ENCODE peak calls at places on chromosome 15, in seven cellular contexts. W, P, E, F, A, U and X are unnamed samples.

GRCh38 chr15:29859981-29860745 is 37.9 kb upstream of the TJP1 start:
- DNase-seq in W (no peak), P (no peak), E (no peak), F (no peak), A (peak), U (no peak), X (no peak)

GRCh38 chr15:58438111-58438510 is 6.3 kb downstream of the LIPC start:
- DNase-seq in W (no peak), P (no peak), E (no peak), F (no peak), A (no peak), U (no peak), X (no peak)

GRCh38 chr15:29115093-29115991 is 154.3 kb downstream of the NSMCE3 start:
- DNase-seq in W (no peak), P (no peak), E (no peak), F (no peak), A (peak), U (no peak), X (peak)

GRCh38 chr15:60763668-60764067 is 284.7 kb upstream of the ICE2 start:
- DNase-seq in W (no peak), P (no peak), E (no peak), F (no peak), A (no peak), U (no peak), X (no peak)

GRCh38 chr15:71465109-71465508 is 345.2 kb upstream of the NR2E3 start:
- DNase-seq in W (no peak), P (no peak), E (no peak), F (no peak), A (no peak), U (no peak), X (no peak)

GRCh38 chr15:70669006-70669602 is 94.3 kb downstream of the UACA start:
- DNase-seq in W (no peak), P (no peak), E (peak), F (no peak), A (no peak), U (no peak), X (no peak)

GRCh38 chr15:27820722-27821121 is 278.4 kb downstream of the OCA2 start:
- DNase-seq in W (no peak), P (no peak), E (no peak), F (no peak), A (no peak), U (no peak), X (no peak)

GRCh38 chr15:29364429-29365078 is 94.9 kb upstream of the NSMCE3 start:
- DNase-seq in W (no peak), P (no peak), E (no peak), F (no peak), A (peak), U (no peak), X (no peak)

GRCh38 chr15:74046275-74046674 is 36.1 kb downstream of the GOLGA6A start:
- DNase-seq in W (no peak), P (no peak), E (no peak), F (no peak), A (no peak), U (no peak), X (no peak)

GRCh38 chr15:75089781-75090734 is 66.7 kb downstream of the PPCDC start:
- DNase-seq in W (no peak), P (peak), E (no peak), F (no peak), A (peak), U (no peak), X (no peak)

GRCh38 chr15:94670436-94671034 is 439.2 kb downstream of the MCTP2 start:
- DNase-seq in W (no peak), P (no peak), E (peak), F (peak), A (peak), U (no peak), X (no peak)

DNA sequence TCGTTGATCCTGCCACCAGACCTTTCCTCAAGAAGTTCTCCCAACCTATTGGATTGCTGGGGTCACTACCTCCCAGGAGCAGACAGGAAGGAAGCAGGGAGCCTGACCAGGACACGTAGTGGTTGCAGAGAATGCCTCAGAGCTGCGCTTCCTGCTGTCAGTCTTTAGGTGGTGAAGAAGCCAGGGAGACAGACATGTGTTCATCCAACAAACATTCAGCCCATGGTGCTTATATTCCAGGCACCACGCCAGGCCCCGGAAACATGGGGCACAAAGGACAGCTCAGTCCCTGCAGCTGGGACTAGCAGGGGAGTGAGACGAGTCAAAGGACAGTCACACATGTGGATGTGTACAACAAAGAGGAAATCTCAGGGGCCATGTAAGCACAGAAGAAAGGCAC is 26.0 kb upstream of the CORO2B start:
- DNase-seq in W (peak), P (no peak), E (no peak), F (no peak), A (no peak), U (peak), X (no peak)
- TF ChIP-seq CTCF in W (no peak), P (no peak), E (no peak), F (no peak), A (no peak), U (no peak), X (no peak)

GRCh38 chr15:68844856-68845550 is 24.3 kb upstream of the ANP32A start:
- DNase-seq in W (no peak), P (no peak), E (no peak), F (peak), A (no peak), U (no peak), X (no peak)
- TF ChIP-seq CTCF in W (no peak), P (no peak), E (no peak), F (no peak), A (no peak), U (no peak), X (no peak)

GRCh38 chr15:99744142-99744541 is 10.9 kb upstream of the LYSMD4 start:
- DNase-seq in W (no peak), P (no peak), E (no peak), F (no peak), A (no peak), U (no peak), X (no peak)
- TF ChIP-seq CTCF in W (no peak), P (no peak), E (no peak), F (peak), A (no peak), U (peak), X (no peak)

GRCh38 chr15:42880121-42880520 is 40.5 kb downstream of the TTBK2 start:
- DNase-seq in W (no peak), P (no peak), E (no peak), F (no peak), A (no peak), U (no peak), X (no peak)

GRCh38 chr15:42876224-42876623 is 44.4 kb downstream of the TTBK2 start:
- DNase-seq in W (no peak), P (no peak), E (no peak), F (no peak), A (no peak), U (no peak), X (no peak)

DNA sequence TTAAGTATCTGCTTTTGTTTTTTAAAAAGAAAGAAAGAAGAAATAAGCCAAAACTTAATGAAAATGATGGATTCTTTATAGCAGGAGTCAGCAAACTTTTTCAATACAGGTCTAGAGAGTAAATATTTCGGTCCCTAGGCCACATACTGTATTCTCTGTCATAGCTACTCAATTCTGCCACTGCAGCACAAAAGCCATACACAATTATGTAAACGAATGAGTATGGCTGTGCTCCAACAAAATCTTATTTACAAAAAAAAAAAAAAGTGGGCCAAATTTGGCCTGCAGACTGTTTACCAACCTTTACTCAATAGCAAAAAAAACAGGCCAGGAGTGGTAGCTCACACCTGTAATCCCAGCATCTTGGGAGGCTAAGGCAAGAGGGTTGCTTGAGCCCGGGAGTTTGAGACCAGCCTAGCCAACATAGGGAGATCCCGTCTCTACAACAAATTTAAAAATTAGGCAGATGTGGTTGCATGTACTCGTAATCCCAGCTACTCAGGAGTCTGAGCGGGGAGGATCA is 41.1 kb downstream of the TTBK2 start:
- DNase-seq in W (no peak), P (no peak), E (no peak), F (no peak), A (no peak), U (no peak), X (no peak)
- TF ChIP-seq CTCF in W (no peak), P (no peak), E (no peak), F (no peak), A (no peak), U (no peak), X (no peak)

GRCh38 chr15:49620658-49621326 is at the start of the genes DTWD1 and FAM227B:
- DNase-seq in W (peak), P (peak), E (peak), F (peak), A (peak), U (peak), X (peak)
- TF ChIP-seq CTCF in W (no peak), P (no peak), E (no peak), F (peak), A (no peak), U (peak), X (no peak)

GRCh38 chr15:36644156-36644896 is 64.9 kb downstream of the CDIN1 start:
- DNase-seq in W (no peak), P (no peak), E (no peak), F (no peak), A (no peak), U (no peak), X (no peak)

GRCh38 chr15:36643551-36643950 is 64.1 kb downstream of the CDIN1 start:
- DNase-seq in W (no peak), P (no peak), E (no peak), F (no peak), A (no peak), U (no peak), X (no peak)

GRCh38 chr15:36642311-36642710 is 62.9 kb downstream of the CDIN1 start:
- DNase-seq in W (no peak), P (no peak), E (no peak), F (no peak), A (no peak), U (no peak), X (no peak)

GRCh38 chr15:36645106-36645505 is 65.7 kb downstream of the CDIN1 start:
- DNase-seq in W (no peak), P (no peak), E (no peak), F (no peak), A (peak), U (no peak), X (no peak)
- TF ChIP-seq CTCF in W (no peak), P (no peak), E (no peak), F (peak), A (peak), U (peak), X (no peak)

GRCh38 chr15:39110746-39111145 is 470.1 kb upstream of the THBS1 start:
- DNase-seq in W (no peak), P (no peak), E (no peak), F (no peak), A (no peak), U (no peak), X (no peak)
- TF ChIP-seq CTCF in W (no peak), P (no peak), E (no peak), F (no peak), A (no peak), U (no peak), X (no peak)